ENCODE peak calls at places on chromosomes 13 and 19, in nine cellular contexts. V is pons; R is bronchial epithelial cell; C is chondrocyte; X is stimulated activated CD8-positive, alpha-beta memory T cell treated with anti-CD3 and anti-CD28 coated beads, Interleukin-7, amount 100 ng/mL, for 1 hour; G is stimulated activated CD4-positive, alpha-beta T cell treated with anti-CD3 and anti-CD28 coated beads, TNF-alpha, amount 100 ng/mL, for 48 hours; Q is body of pancreas; S is CD4-positive, alpha-beta memory T cell; Y is T1000. O is an unnamed sample.
A peak's percentile ranks its signal among the peaks of the same experiment; 100 is the strongest.

GRCh38 chr13:44989941-44990340 is 603 bp downstream of the GPALPP1 start:
- DNase-seq in C (no peak), G (no peak), Q (no peak), X (no peak), Y (no peak), R (peak; percentile 2), V (no peak), S (no peak), O (no peak)

GRCh38 chr13:48078251-48078656 is 16.6 kb downstream of the MED4 start:
- DNase-seq in Y (no peak), G (no peak), X (no peak), R (peak; percentile 26), S (peak; percentile 17), Q (no peak), C (no peak), V (no peak), O (peak; percentile 14)

GRCh38 chr13:77034883-77035282 is 7.9 kb upstream of the FBXL3 start:
- DNase-seq in Q (no peak), R (peak; percentile 58), Y (no peak), V (no peak), G (no peak), C (no peak), X (no peak), S (no peak), O (no peak)

GRCh38 chr13:20997301-20998061 is 63.9 kb downstream of the LATS2 start:
- DNase-seq in X (no peak), V (no peak), Y (no peak), R (no peak), G (no peak), C (peak; percentile 36), Q (no peak), S (no peak), O (no peak)

GRCh38 chr13:75550159-75550567 is 572 bp downstream of the UCHL3 start:
- DNase-seq in S (no peak), G (peak; percentile 29), X (no peak), C (no peak), Q (peak; percentile 41), V (no peak), R (peak; percentile 94), Y (no peak), O (peak; percentile 6)

GRCh38 chr19:18649371-18650047 is 12.7 kb downstream of the KLHL26 start:
- DNase-seq in V (peak; percentile 31), G (no peak), S (no peak), Q (peak; percentile 26), X (no peak), R (peak; percentile 77), Y (no peak), C (no peak), O (no peak)

GRCh38 chr13:94672400-94672799 is 39.9 kb downstream of the SOX21 start:
- DNase-seq in S (no peak), C (no peak), Q (no peak), V (no peak), Y (no peak), X (no peak), R (no peak), G (no peak), O (no peak)

GRCh38 chr13:99509477-99509876 is 8.2 kb downstream of the TM9SF2 start:
- DNase-seq in S (no peak), X (no peak), G (no peak), V (no peak), Q (no peak), R (no peak), Y (no peak), C (no peak), O (no peak)

GRCh38 chr13:96089749-96090239 is at the start of gene HS6ST3:
- DNase-seq in S (no peak), G (no peak), R (peak; percentile 12), Y (no peak), V (no peak), X (no peak), Q (peak; percentile 88), C (no peak), O (no peak)

GRCh38 chr19:48966541-48967345 is 1.6 kb downstream of the FTL start:
- DNase-seq in X (no peak), Y (no peak), R (no peak), Q (no peak), C (no peak), S (no peak), G (no peak), V (peak; percentile 44), O (no peak)

GRCh38 chr19:34888091-34888490 is 38.6 kb upstream of the ZNF30 start:
- DNase-seq in C (no peak), R (no peak), G (no peak), X (no peak), Q (no peak), S (no peak), V (no peak), Y (peak; percentile 43), O (no peak)

GRCh38 chr19:10070730-10071446 is 15.2 kb upstream of the SHFL start:
- DNase-seq in S (no peak), R (no peak), V (no peak), Y (no peak), Q (no peak), C (no peak), X (no peak), G (no peak), O (no peak)

GRCh38 chr19:11736696-11737095 is 2.0 kb downstream of the ZNF823 start:
- DNase-seq in V (peak; percentile 8), Y (peak; percentile 71), X (no peak), Q (peak; percentile 7), R (peak; percentile 18), S (no peak), C (no peak), G (no peak), O (no peak)

GRCh38 chr13:51425410-51426042 is 27.3 kb downstream of the INTS6 start:
- DNase-seq in S (no peak), Q (no peak), G (no peak), Y (no peak), X (no peak), C (no peak), R (peak; percentile 20), V (no peak), O (no peak)

GRCh38 chr19:28294395-28294794 is 918.6 kb downstream of the UQCRFS1 start:
- DNase-seq in R (no peak), Q (no peak), G (no peak), V (no peak), C (no peak), S (no peak), Y (no peak), X (no peak), O (no peak)

GRCh38 chr19:6739390-6739883 is at the start of gene TRIP10:
- DNase-seq in C (no peak), S (peak; percentile 79), Q (peak; percentile 93), G (peak; percentile 80), V (peak; percentile 75), R (no peak), X (peak; percentile 69), Y (peak; percentile 57), O (peak; percentile 72)